ENCODE peak calls at places on chromosomes 11 and 22, in six cellular contexts. M is AG09309; O is endothelial cell of umbilical vein; Y is fibroblast of lung; I is transverse colon; D is CD4-positive, alpha-beta memory T cell. Q is an unnamed sample.

GRCh38 chr11:96215094-96215782 is 127.8 kb downstream of the MAML2 start:
- DNase-seq in M (no peak), O (peak), Y (peak), I (peak), D (peak), Q (peak)

GRCh38 chr22:31088233-31088986 is 7.3 kb downstream of the SMTN start:
- DNase-seq in M (no peak), O (no peak), Y (no peak), I (no peak), D (no peak), Q (no peak)

GRCh38 chr11:120786206-120786735 is 237.6 kb upstream of the TBCEL start:
- DNase-seq in M (no peak), O (no peak), Y (no peak), I (no peak), D (no peak), Q (no peak)

GRCh38 chr11:1737080-1737757 is 13.2 kb downstream of the IFITM10 start:
- DNase-seq in M (no peak), O (no peak), Y (no peak), I (no peak), D (no peak), Q (no peak)

GRCh38 chr11:15933896-15934625 is 422.3 kb downstream of the SOX6 start:
- DNase-seq in M (no peak), O (no peak), Y (peak), I (no peak), D (no peak), Q (no peak)

GRCh38 chr11:92671081-92671480 is 298.4 kb upstream of the MTNR1B start:
- DNase-seq in M (no peak), O (no peak), Y (no peak), I (no peak), D (no peak), Q (no peak)

GRCh38 chr11:128210148-128210940 is 377.0 kb downstream of the ETS1 start:
- DNase-seq in M (peak), O (peak), Y (peak), I (peak), D (no peak), Q (no peak)

GRCh38 chr11:115990004-115990447 is 485.8 kb upstream of the CADM1 start:
- DNase-seq in M (no peak), O (no peak), Y (no peak), I (peak), D (no peak), Q (peak)

GRCh38 chr22:46086577-46087335 is 63.6 kb upstream of the PPARA start:
- DNase-seq in M (no peak), O (no peak), Y (peak), I (no peak), D (no peak), Q (peak)

GRCh38 chr11:68441466-68442230 is 18.9 kb upstream of the PPP6R3 start:
- DNase-seq in M (no peak), O (no peak), Y (peak), I (no peak), D (no peak), Q (no peak)

GRCh38 chr11:70060611-70061293 is 17.4 kb upstream of the ANO1 start:
- DNase-seq in M (no peak), O (no peak), Y (no peak), I (no peak), D (no peak), Q (no peak)

GRCh38 chr22:37128555-37129281 is 19.2 kb upstream of the TMPRSS6 start:
- DNase-seq in M (no peak), O (no peak), Y (no peak), I (no peak), D (no peak), Q (no peak)

GRCh38 chr11:65524010-65524746 is 705 bp upstream of the SCYL1 start:
- DNase-seq in M (no peak), O (peak), Y (no peak), I (peak), D (no peak), Q (peak)

GRCh38 chr11:7251487-7251835 is 243 bp upstream of the SYT9 start:
- DNase-seq in M (no peak), O (peak), Y (no peak), I (no peak), D (no peak), Q (no peak)

GRCh38 chr11:9624448-9624847 is 39.4 kb upstream of the SWAP70 start:
- DNase-seq in M (no peak), O (no peak), Y (no peak), I (no peak), D (no peak), Q (no peak)

GRCh38 chr11:32231909-32232493 is 141.1 kb downstream of the RCN1 start:
- DNase-seq in M (no peak), O (peak), Y (peak), I (no peak), D (no peak), Q (no peak)

GRCh38 chr11:21909145-21909544 is 283.7 kb upstream of the ANO5 start:
- DNase-seq in M (no peak), O (no peak), Y (no peak), I (no peak), D (no peak), Q (no peak)

GRCh38 chr11:133553885-133554586 is 21.7 kb upstream of the OPCML start:
- DNase-seq in M (no peak), O (no peak), Y (no peak), I (no peak), D (no peak), Q (no peak)

GRCh38 chr11:70270877-70271634 is 566 bp downstream of the PPFIA1 start:
- DNase-seq in M (peak), O (peak), Y (peak), I (peak), D (peak), Q (peak)

GRCh38 chr11:1573077-1573846 is 1.2 kb upstream of the DUSP8 start:
- DNase-seq in M (no peak), O (no peak), Y (no peak), I (peak), D (peak), Q (no peak)

GRCh38 chr11:27718853-27719574 is 18.8 kb upstream of the BDNF start:
- DNase-seq in M (no peak), O (peak), Y (peak), I (peak), D (no peak), Q (no peak)
- H3K4me3 ChIP-seq in M (peak), O (peak), Y (peak), I (peak), D (no peak), Q (peak)

GRCh38 chr22:19724927-19725661 is 1.8 kb downstream of the GP1BB start:
- DNase-seq in M (no peak), O (no peak), Y (no peak), I (no peak), D (no peak), Q (no peak)

GRCh38 chr22:19728271-19728670 is 4.9 kb downstream of the GP1BB start:
- DNase-seq in M (no peak), O (no peak), Y (no peak), I (no peak), D (no peak), Q (no peak)

GRCh38 chr22:19729507-19729906 is 6.2 kb downstream of the GP1BB start:
- DNase-seq in M (no peak), O (no peak), Y (no peak), I (no peak), D (no peak), Q (no peak)

GRCh38 chr22:19728836-19729235 is 5.5 kb downstream of the GP1BB start:
- DNase-seq in M (no peak), O (no peak), Y (no peak), I (no peak), D (no peak), Q (no peak)

DNA sequence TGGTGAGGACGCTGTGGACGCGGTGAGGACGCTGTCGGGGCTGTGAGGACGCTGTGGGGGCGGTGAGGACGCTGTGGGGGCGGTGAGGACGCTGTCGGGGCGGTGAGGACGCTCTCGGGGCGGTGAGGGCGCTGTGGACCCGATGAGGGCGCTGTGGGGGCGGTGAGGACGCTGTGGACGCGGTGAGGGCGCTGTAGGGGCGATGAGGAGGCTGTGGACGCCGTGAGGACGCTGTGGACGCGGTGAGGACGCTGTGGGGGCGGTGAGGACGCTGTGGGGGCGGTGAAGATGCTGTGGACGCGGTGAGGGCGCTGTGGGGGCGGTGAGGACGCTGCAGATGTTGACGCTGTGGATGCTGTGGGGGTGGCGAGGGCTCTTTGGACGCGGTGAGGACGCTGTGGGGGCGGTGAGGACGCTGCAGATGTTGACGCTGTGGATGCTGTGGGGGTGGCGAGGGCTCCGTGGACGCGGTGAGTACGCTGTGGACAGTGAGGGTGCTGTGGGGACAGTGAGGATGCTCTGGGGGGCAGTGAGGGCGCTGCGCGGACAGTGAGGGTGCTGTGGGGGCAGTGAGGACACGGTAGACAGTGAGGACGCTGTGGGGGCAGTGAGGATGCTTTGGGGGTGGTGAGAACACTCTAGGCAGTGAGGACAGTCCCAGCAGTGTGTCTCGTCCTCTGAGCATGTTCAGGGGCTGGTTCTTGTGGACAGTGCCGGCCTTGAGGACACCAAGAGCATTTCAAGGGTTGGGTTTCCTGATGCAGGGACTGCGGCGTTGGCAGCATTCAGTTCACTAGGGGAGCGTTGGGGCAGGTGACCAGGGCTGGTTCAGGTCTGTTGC is 4.2 kb downstream of the GP1BB start:
- DNase-seq in M (no peak), O (no peak), Y (no peak), I (no peak), D (no peak), Q (no peak)
- H3K4me3 ChIP-seq in M (no peak), O (no peak), Y (no peak), I (no peak), D (no peak), Q (no peak)

GRCh38 chr22:23709107-23709506 is 18.3 kb downstream of the RGL4 start:
- DNase-seq in M (no peak), O (no peak), Y (peak), I (no peak), D (no peak), Q (no peak)

GRCh38 chr22:23708270-23708669 is 17.5 kb downstream of the RGL4 start:
- DNase-seq in M (no peak), O (no peak), Y (no peak), I (no peak), D (no peak), Q (no peak)

GRCh38 chr22:23704062-23704461 is 13.2 kb downstream of the RGL4 start:
- DNase-seq in M (no peak), O (no peak), Y (no peak), I (no peak), D (no peak), Q (no peak)

GRCh38 chr22:23704829-23705228 is 14.0 kb downstream of the RGL4 start:
- DNase-seq in M (no peak), O (no peak), Y (no peak), I (no peak), D (peak), Q (no peak)

DNA sequence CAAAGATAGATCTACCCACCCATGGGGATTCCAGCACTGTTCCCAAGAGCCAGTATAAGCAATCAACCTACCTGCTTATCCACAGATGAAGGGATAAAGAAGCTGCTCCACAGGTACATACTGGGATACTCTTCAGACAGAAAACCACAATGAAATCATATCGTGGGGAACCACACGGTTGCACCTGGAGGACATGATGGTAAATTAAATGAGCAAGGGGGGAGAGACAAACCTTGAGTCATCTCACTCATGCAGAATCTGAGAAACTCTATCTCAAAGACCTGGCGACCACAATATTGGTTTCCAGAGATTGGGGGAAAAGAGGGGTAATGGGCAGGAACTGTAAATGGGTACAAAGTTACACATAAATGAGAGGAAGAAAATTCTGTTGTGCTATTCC is 14.5 kb downstream of the RGL4 start:
- DNase-seq in M (no peak), O (no peak), Y (no peak), I (no peak), D (no peak), Q (no peak)
- H3K4me3 ChIP-seq in M (no peak), O (no peak), Y (no peak), I (no peak), D (no peak), Q (no peak)

DNA sequence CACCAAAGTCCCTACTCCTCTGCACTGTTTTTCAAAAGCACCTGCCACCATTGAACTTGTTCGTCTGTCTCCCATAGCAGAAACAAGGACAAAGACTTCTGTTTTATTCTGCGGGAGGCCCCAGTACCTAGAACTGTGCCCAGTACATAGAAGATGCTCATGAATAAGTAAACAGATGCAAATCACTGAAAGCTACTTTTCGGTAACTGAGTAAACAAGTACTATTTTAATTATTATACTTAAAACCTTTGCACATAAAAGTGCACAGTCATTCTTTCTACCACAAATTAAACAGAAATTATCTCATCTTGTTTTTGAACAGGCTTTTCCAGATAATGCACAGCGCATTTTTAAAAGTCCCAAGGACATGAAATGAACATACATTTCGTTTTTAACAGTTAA is 3.8 kb downstream of the NAP1L4 start:
- DNase-seq in M (no peak), O (peak), Y (peak), I (no peak), D (peak), Q (no peak)
- H3K4me3 ChIP-seq in M (no peak), O (peak), Y (peak), I (no peak), D (peak), Q (peak)

GRCh38 chr11:506238-506949 is 648 bp downstream of the RNH1 start:
- DNase-seq in M (peak), O (peak), Y (peak), I (peak), D (peak), Q (peak)

GRCh38 chr11:506950-507726 is at the start of gene RNH1:
- DNase-seq in M (peak), O (peak), Y (peak), I (peak), D (peak), Q (peak)

GRCh38 chr11:508956-509355 is 1.9 kb upstream of the RNH1 start:
- DNase-seq in M (no peak), O (no peak), Y (no peak), I (no peak), D (no peak), Q (no peak)

GRCh38 chr11:504994-505344 is 2.1 kb downstream of the RNH1 start:
- DNase-seq in M (no peak), O (no peak), Y (no peak), I (no peak), D (no peak), Q (no peak)

DNA sequence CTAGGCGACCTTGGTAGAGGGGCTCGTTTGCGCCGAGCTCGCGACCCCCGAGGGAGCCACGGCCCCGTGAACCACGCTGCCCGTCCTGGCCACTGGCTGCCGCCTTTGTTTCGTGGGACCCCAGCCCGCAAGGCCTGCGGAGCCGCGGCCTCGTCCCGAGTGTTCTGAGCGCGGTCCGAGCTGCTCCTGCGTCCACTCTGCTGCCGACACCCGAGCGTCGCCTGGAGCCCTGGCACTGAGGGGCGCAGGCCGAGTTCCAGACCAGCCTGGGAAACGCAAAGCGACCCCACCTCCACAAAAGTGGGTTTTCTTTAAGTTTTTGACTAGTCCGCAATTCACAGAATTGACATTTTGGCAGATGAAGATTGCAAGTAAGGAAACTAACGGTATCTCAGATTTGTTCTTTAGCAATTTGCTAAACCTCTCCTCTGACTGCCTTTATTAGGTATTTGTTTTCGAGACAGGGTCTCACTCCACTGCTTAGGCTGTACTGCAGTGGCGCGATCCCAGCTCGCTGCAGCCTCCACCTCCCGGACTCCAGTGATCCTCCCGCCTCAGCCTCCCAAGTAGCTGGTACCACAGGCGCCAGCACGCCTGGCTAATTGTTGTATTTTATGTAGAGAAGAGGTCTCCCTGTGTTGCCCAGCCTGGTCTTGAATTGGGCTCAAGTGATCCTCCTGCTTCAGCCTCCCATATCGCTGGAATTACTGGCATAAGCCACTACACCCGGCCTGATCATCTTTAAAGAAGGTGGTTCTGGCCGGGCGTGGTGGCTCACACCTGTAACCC is 879 bp upstream of the RNH1 start:
- DNase-seq in M (no peak), O (no peak), Y (no peak), I (no peak), D (no peak), Q (peak)
- H3K4me3 ChIP-seq in M (peak), O (peak), Y (peak), I (peak), D (peak), Q (peak)

GRCh38 chr11:117535201-117535869 is 207.7 kb downstream of the CEP164 start:
- DNase-seq in M (no peak), O (no peak), Y (no peak), I (peak), D (no peak), Q (no peak)
- H3K4me3 ChIP-seq in M (no peak), O (no peak), Y (no peak), I (no peak), D (no peak), Q (no peak)

GRCh38 chr11:12680940-12681258 is 6.7 kb downstream of the TEAD1 start:
- DNase-seq in M (no peak), O (no peak), Y (no peak), I (no peak), D (no peak), Q (no peak)

GRCh38 chr11:12679471-12679870 is 5.2 kb downstream of the TEAD1 start:
- DNase-seq in M (no peak), O (no peak), Y (no peak), I (no peak), D (no peak), Q (no peak)

GRCh38 chr11:12678991-12679390 is 4.8 kb downstream of the TEAD1 start:
- DNase-seq in M (no peak), O (no peak), Y (no peak), I (no peak), D (no peak), Q (no peak)

GRCh38 chr11:12681462-12681861 is 7.2 kb downstream of the TEAD1 start:
- DNase-seq in M (no peak), O (no peak), Y (no peak), I (no peak), D (no peak), Q (no peak)

DNA sequence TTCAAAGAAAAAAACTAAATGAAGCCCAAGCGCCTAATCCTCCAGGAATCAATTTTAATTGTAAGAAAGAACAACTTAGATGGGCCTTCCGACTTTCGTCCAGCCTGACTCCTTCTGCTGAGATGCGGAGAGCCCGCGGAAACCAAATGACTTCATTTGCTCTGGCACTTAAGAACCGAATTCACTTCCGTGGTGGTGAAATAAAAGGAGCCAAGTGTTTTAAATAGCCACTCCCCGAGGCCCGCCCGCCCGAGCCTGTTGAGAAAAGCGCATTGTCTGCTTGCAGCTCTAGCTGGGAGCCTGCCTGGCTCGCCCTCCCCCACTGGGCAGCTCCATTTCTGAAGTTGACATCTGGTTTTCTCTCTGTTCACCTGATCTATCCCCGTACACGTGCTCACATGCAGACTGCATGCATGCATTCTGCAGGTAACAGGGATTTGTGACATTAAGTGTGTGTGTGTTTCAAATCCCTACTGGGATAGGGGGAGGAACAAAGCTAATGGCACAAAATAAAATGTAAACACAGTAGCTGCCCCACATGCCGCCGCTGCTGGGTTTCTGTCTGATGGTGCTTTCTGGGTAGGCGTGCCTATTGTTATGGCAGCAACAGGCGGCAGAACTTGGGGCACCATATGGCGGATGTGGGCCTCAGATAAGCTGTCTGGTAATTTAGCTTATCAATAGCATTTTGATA is 6.2 kb downstream of the TEAD1 start:
- DNase-seq in M (no peak), O (no peak), Y (peak), I (peak), D (peak), Q (no peak)
- H3K4me3 ChIP-seq in M (no peak), O (no peak), Y (peak), I (no peak), D (no peak), Q (no peak)